ENCODE peak calls at places on chromosomes 11 and 22, in four cellular contexts. L, T, K and X are unnamed samples.

GRCh38 chr11:17250561-17251350 is 25.8 kb upstream of the NUCB2 start:
- DNase-seq in K (no peak), T (no peak), L (no peak), X (no peak)

GRCh38 chr11:118318112-118319030 is 13.8 kb downstream of the CD3E start:
- DNase-seq in T (no peak), K (no peak), L (no peak), X (no peak)

GRCh38 chr11:125284209-125284608 is 119.7 kb downstream of the PKNOX2 start:
- DNase-seq in T (no peak), L (no peak), K (no peak), X (no peak)

GRCh38 chr11:118200901-118201680 is 23.7 kb downstream of the JAML start:
- DNase-seq in L (no peak), T (no peak), K (no peak), X (no peak)

GRCh38 chr11:9787981-9788521 is 124.2 kb downstream of the SWAP70 start:
- DNase-seq in L (no peak), K (no peak), T (no peak), X (no peak)

GRCh38 chr11:72786305-72787261 is 7.3 kb downstream of the STARD10 start:
- DNase-seq in T (no peak), K (peak; percentile 92), L (no peak), X (no peak)

GRCh38 chr11:84398017-84398626 is 1112.0 kb upstream of the CCDC90B start:
- DNase-seq in L (no peak), T (no peak), K (no peak), X (no peak)

GRCh38 chr11:65434057-65434666 is 11.6 kb downstream of the NEAT1 start:
- DNase-seq in L (no peak), T (no peak), K (no peak), X (no peak)

GRCh38 chr11:123483058-123483457 is 53.0 kb downstream of the GRAMD1B start:
- DNase-seq in K (no peak), T (no peak), L (no peak), X (no peak)

GRCh38 chr11:20112291-20113146 is 47.8 kb downstream of the DBX1 start:
- DNase-seq in T (no peak), K (peak; percentile 77), L (no peak), X (no peak)

GRCh38 chr11:126284829-126285228 is 1.9 kb downstream of the TIRAP start:
- DNase-seq in T (peak; percentile 65), L (no peak), K (peak; percentile 67), X (peak; percentile 66)

GRCh38 chr11:106603971-106604370 is 414.3 kb downstream of the GUCY1A2 start:
- DNase-seq in T (no peak), K (no peak), L (no peak), X (no peak)

GRCh38 chr11:69249641-69250502 is 44.1 kb upstream of the MYEOV start:
- DNase-seq in K (no peak), L (peak; percentile 60), T (no peak), X (no peak)

GRCh38 chr22:23800297-23801237 is 13.8 kb downstream of the SMARCB1 start:
- DNase-seq in K (no peak), T (peak; percentile 77), L (no peak), X (peak; percentile 82)

GRCh38 chr11:12048936-12049790 is 40.7 kb upstream of the DKK3 start:
- DNase-seq in K (no peak), L (no peak), T (no peak), X (no peak)

GRCh38 chr22:38295339-38295738 is 21.9 kb downstream of the CSNK1E start:
- DNase-seq in T (no peak), K (no peak), L (no peak), X (no peak)

GRCh38 chr22:38291201-38291777 is 18.5 kb upstream of the TMEM184B start:
- DNase-seq in L (no peak), K (peak; percentile 51), T (no peak), X (no peak)

GRCh38 chr22:38294193-38294592 is 21.4 kb upstream of the TMEM184B start:
- DNase-seq in T (no peak), L (no peak), K (no peak), X (no peak)

GRCh38 chr22:38290347-38290746 is 17.5 kb upstream of the TMEM184B start:
- DNase-seq in L (no peak), K (peak; percentile 62), T (no peak), X (no peak)

GRCh38 chr22:38292694-38293093 is 19.9 kb upstream of the TMEM184B start:
- DNase-seq in L (no peak), K (no peak), T (no peak), X (no peak)
- TF ChIP-seq CTCF in L (no peak), K (no peak), T (no peak), X (no peak)

DNA sequence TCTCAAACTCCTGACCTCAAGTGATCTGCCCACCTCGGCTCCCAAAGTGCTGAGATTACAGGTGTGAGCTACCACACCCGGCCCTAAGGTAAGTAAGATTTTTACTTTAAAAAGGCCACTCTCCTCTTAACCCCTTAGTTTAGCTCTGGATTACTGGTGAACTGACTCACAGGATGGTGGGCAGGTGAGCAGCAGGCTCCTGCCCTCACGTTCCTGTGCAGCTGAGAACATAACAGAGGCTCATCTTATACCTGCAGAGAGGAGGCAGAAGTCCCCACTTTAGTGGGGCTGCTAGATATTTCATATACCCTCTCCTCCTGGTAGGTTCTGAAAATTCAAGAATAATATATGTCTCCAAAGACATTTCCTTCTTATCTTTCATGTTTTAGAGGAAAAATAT is 17.1 kb upstream of the SERPIND1 start:
- DNase-seq in L (no peak), K (no peak), T (no peak), X (no peak)
- TF ChIP-seq CTCF in L (no peak), K (no peak), T (no peak), X (no peak)

GRCh38 chr11:35615911-35616900 is 2.1 kb upstream of the FJX1 start:
- DNase-seq in L (no peak), T (peak; percentile 69), K (no peak), X (peak; percentile 49)
- TF ChIP-seq CTCF in L (peak; percentile 96), T (peak; percentile 69), K (peak; percentile 64), X (peak; percentile 64)

GRCh38 chr11:68186061-68186460 is 27.0 kb downstream of the KMT5B start:
- DNase-seq in L (no peak), K (no peak), T (no peak), X (no peak)
- TF ChIP-seq CTCF in L (no peak), K (no peak), T (no peak), X (no peak)

DNA sequence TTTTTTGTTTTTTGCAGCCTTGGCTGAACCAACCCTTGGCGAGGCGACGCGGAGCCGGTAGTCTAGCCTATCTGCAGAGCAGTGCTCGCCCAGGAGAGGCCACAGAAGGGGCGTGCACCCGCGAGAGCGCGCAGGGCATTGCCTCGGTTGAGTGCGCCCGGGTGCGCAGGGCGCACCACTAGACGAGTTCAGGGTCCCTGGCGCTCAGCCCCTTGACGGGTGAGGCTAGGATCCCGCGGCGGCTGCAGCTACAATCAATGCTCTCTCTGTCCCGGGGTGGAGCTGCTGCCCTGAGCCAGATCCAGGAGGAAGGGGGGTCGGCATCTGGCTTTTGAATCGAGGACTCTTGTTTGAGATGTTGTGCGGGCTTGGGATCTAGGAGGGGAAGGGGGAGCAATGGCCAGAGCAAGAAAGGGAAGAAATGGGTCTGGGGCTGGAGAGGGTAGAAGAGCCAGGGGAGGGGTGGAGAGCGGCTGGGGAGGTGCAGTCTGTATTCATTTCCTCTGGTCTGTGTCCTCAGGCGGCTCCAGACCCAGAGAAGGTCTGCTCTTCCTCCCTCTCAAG is 949 bp downstream of the THY1 start:
- DNase-seq in T (no peak), L (peak; percentile 54), K (no peak), X (no peak)
- TF ChIP-seq CTCF in T (no peak), L (no peak), K (no peak), X (no peak)

GRCh38 chr22:29073618-29074275 is 912 bp downstream of the KREMEN1 start:
- DNase-seq in T (no peak), K (peak; percentile 65), L (peak; percentile 71), X (no peak)
- TF ChIP-seq CTCF in T (no peak), K (no peak), L (no peak), X (no peak)

GRCh38 chr11:95092549-95093324 is 3.1 kb downstream of the ENDOD1 start:
- DNase-seq in K (peak; percentile 83), T (peak; percentile 40), L (no peak), X (peak; percentile 33)
- TF ChIP-seq CTCF in K (peak; percentile 42), T (peak; percentile 59), L (peak; percentile 25), X (peak; percentile 38)

GRCh38 chr22:50473855-50474671 is 772 bp downstream of the SBF1 start:
- DNase-seq in K (peak; percentile 47), L (peak; percentile 58), T (no peak), X (no peak)

GRCh38 chr22:50471197-50471847 is 3.5 kb downstream of the SBF1 start:
- DNase-seq in T (no peak), L (no peak), K (no peak), X (no peak)

GRCh38 chr22:50474711-50475651 is at the start of gene SBF1:
- DNase-seq in T (peak; percentile 100), L (peak; percentile 94), K (peak; percentile 91), X (peak; percentile 100)

GRCh38 chr22:50471962-50472361 is 2.9 kb downstream of the SBF1 start:
- DNase-seq in T (no peak), K (no peak), L (no peak), X (no peak)

DNA sequence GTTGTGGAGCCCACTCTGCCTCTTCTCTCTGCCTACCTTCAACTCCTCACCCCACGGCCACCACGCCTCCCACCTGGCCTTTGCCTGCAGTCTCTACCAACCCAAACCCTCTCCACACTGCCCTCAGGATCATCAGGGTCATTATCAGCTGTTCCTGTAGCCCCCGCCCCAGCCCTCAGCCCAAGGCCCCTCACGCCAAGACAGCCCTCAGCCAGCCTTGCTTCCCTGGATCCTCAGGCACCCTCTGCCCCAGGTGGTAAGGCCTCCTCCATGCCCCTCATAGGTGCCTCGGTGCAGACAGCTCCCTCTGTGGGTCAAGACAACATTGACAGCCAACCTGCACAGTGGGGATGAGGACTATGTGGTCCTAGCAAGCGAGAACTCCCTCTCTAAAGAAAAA is 1.7 kb downstream of the SBF1 start:
- DNase-seq in K (peak; percentile 46), L (no peak), T (no peak), X (no peak)
- TF ChIP-seq CTCF in K (no peak), L (no peak), T (peak; percentile 62), X (peak; percentile 51)